ENCODE peak calls at places on chromosome 1, in eight cellular contexts. D, V, S, O, C, Q, A and H are unnamed samples.
A peak's percentile ranks its signal among the peaks of the same experiment; 100 is the strongest.

GRCh38 chr1:235328271-235329138 is at the start of gene GGPS1:
- DNase-seq in D (peak; percentile 100), Q (peak; percentile 99), O (peak; percentile 99), S (peak; percentile 99), C (peak; percentile 99), A (peak; percentile 98), V (peak; percentile 92), H (peak; percentile 99)

GRCh38 chr1:228370941-228371740 is 35.5 kb downstream of the TRIM11 start:
- DNase-seq in O (no peak), D (no peak), C (no peak), V (no peak), Q (no peak), A (no peak), S (no peak), H (no peak)

GRCh38 chr1:237507005-237507404 is 383.7 kb downstream of the ZP4 start:
- DNase-seq in V (peak; percentile 29), Q (no peak), D (no peak), A (no peak), S (no peak), O (no peak), C (no peak), H (no peak)

GRCh38 chr1:85437139-85437538 is 27.8 kb downstream of the DDAH1 start:
- DNase-seq in Q (no peak), D (no peak), O (no peak), V (no peak), C (no peak), A (no peak), S (no peak), H (no peak)

GRCh38 chr1:55326496-55326895 is 111.3 kb upstream of the USP24 start:
- DNase-seq in O (no peak), D (no peak), V (no peak), A (no peak), S (no peak), Q (no peak), C (no peak), H (no peak)

GRCh38 chr1:209742409-209743144 is 13.3 kb upstream of the TRAF3IP3 start:
- DNase-seq in O (no peak), A (no peak), D (no peak), Q (no peak), V (no peak), S (no peak), C (no peak), H (no peak)

GRCh38 chr1:93506140-93506539 is 58.2 kb downstream of the FNBP1L start:
- DNase-seq in C (no peak), D (peak; percentile 50), V (no peak), Q (no peak), O (no peak), A (no peak), S (no peak), H (no peak)

GRCh38 chr1:58988752-58989151 is 204.9 kb upstream of the JUN start:
- DNase-seq in Q (no peak), D (no peak), V (no peak), O (no peak), A (no peak), C (no peak), S (no peak), H (no peak)

GRCh38 chr1:93328809-93329477 is 16.8 kb upstream of the DR1 start:
- DNase-seq in O (no peak), V (peak; percentile 18), D (no peak), S (no peak), C (no peak), Q (no peak), A (peak; percentile 37), H (no peak)

GRCh38 chr1:16724718-16725438 is 15.4 kb upstream of the RNU1-4 start:
- DNase-seq in S (no peak), D (no peak), V (peak; percentile 29), A (peak; percentile 48), C (no peak), Q (no peak), O (no peak), H (no peak)

GRCh38 chr1:170823120-170823519 is 112.2 kb upstream of the MROH9 start:
- DNase-seq in S (no peak), V (no peak), C (no peak), A (no peak), D (no peak), O (no peak), Q (no peak), H (no peak)

GRCh38 chr1:101276818-101277217 is 40.0 kb downstream of the S1PR1 start:
- DNase-seq in O (no peak), V (no peak), S (no peak), C (no peak), Q (no peak), D (no peak), A (no peak), H (no peak)

GRCh38 chr1:10979483-10979920 is 33.0 kb upstream of the TARDBP start:
- DNase-seq in S (no peak), C (no peak), A (no peak), O (no peak), Q (no peak), V (no peak), D (peak; percentile 70), H (no peak)

GRCh38 chr1:177913762-177914540 is 55.9 kb downstream of the SEC16B start:
- DNase-seq in V (no peak), A (peak; percentile 57), Q (peak; percentile 20), S (no peak), D (peak; percentile 64), C (no peak), O (no peak), H (no peak)

GRCh38 chr1:12006167-12006921 is 13.0 kb upstream of the MIIP start:
- DNase-seq in S (no peak), O (no peak), Q (no peak), C (no peak), V (no peak), A (no peak), D (no peak), H (no peak)

GRCh38 chr1:76190749-76191424 is 116.3 kb downstream of the ST6GALNAC3 start:
- DNase-seq in Q (no peak), V (no peak), S (no peak), D (no peak), A (no peak), O (no peak), C (no peak), H (no peak)

GRCh38 chr1:72284084-72284397 is 1.7 kb upstream of the NEGR1 start:
- DNase-seq in C (no peak), V (no peak), D (no peak), A (no peak), S (no peak), Q (no peak), O (no peak), H (no peak)

GRCh38 chr1:81812712-81813111 is 12.0 kb downstream of the ADGRL2 start:
- DNase-seq in A (no peak), C (no peak), O (no peak), D (peak; percentile 44), S (no peak), Q (no peak), V (no peak), H (no peak)

GRCh38 chr1:11245248-11245647 is 17.1 kb downstream of the MTOR start:
- DNase-seq in Q (no peak), A (no peak), D (no peak), C (no peak), S (no peak), V (no peak), O (no peak), H (no peak)

GRCh38 chr1:9824702-9825089 is 931 bp upstream of the CLSTN1 start:
- DNase-seq in A (no peak), D (no peak), S (no peak), O (no peak), V (no peak), C (no peak), Q (no peak), H (no peak)

GRCh38 chr1:96926176-96926575 is 204.6 kb downstream of the PTBP2 start:
- DNase-seq in D (no peak), C (no peak), V (no peak), Q (no peak), O (no peak), S (no peak), A (no peak), H (no peak)

GRCh38 chr1:74964508-74964907 is 169.7 kb upstream of the LHX8 start:
- DNase-seq in A (peak; percentile 64), D (peak; percentile 24), S (no peak), C (no peak), Q (peak; percentile 45), O (no peak), V (no peak), H (no peak)

GRCh38 chr1:184219414-184219813 is 167.4 kb upstream of the C1orf21 start:
- DNase-seq in Q (no peak), D (no peak), V (no peak), S (no peak), C (no peak), O (no peak), A (no peak), H (no peak)

GRCh38 chr1:174160109-174160473 is 771 bp downstream of the RABGAP1L start:
- DNase-seq in V (no peak), Q (no peak), A (peak; percentile 52), S (no peak), D (peak; percentile 38), O (peak; percentile 18), C (no peak), H (no peak)

GRCh38 chr1:231590453-231591198 is 36.0 kb upstream of the DISC1 start:
- DNase-seq in V (peak; percentile 44), O (peak; percentile 28), D (peak; percentile 88), A (peak; percentile 73), C (peak; percentile 31), Q (peak; percentile 49), S (peak; percentile 12), H (no peak)

GRCh38 chr1:185208626-185209170 is 51.7 kb downstream of the SWT1 start:
- DNase-seq in D (no peak), Q (no peak), O (no peak), S (no peak), C (no peak), A (no peak), V (no peak), H (no peak)

GRCh38 chr1:178684111-178684510 is 40.9 kb upstream of the RALGPS2 start:
- DNase-seq in O (no peak), V (no peak), C (no peak), S (no peak), A (no peak), D (no peak), Q (no peak), H (no peak)

GRCh38 chr1:27593341-27594326 is 10.3 kb downstream of the AHDC1 start:
- DNase-seq in D (no peak), V (no peak), Q (no peak), S (no peak), A (no peak), O (no peak), C (no peak), H (no peak)